ENCODE peak calls at places on chromosomes 7 and 10, in ten cellular contexts. M is upper lobe of right lung, R is heart right ventricle, X is colonic mucosa, K is body of pancreas, L is GM23338, F is uterus, U is spleen, E is cardiac muscle cell, D is A549. G is an unnamed sample.

GRCh38 chr10:117723343-117723742 is 180.8 kb downstream of the EMX2 start:
- DNase-seq in M (no peak), R (no peak), X (no peak), K (no peak), L (no peak), F (no peak), U (no peak), E (no peak), D (no peak), G (no peak)

GRCh38 chr7:102319671-102320070 is 33.0 kb downstream of the SH2B2 start:
- DNase-seq in M (peak; percentile 45), R (no peak), X (no peak), K (no peak), L (no peak), F (no peak), U (peak; percentile 54), E (no peak), D (no peak), G (no peak)

GRCh38 chr7:40566879-40567278 is 432.1 kb downstream of the SUGCT start:
- DNase-seq in M (no peak), R (no peak), X (no peak), K (no peak), L (no peak), F (no peak), U (no peak), E (no peak), D (no peak), G (no peak)

GRCh38 chr10:96415896-96416554 is 57.2 kb upstream of the OPALIN start:
- DNase-seq in M (no peak), R (no peak), X (peak; percentile 5), K (no peak), L (no peak), F (no peak), U (no peak), E (no peak), D (no peak), G (no peak)

GRCh38 chr10:1152386-1153252 is 96.4 kb downstream of the WDR37 start:
- DNase-seq in M (peak; percentile 37), R (no peak), X (peak; percentile 12), K (no peak), L (no peak), F (no peak), U (peak; percentile 54), E (no peak), D (no peak), G (peak; percentile 62)

GRCh38 chr10:29982997-29983648 is 76.3 kb downstream of the JCAD start:
- DNase-seq in M (no peak), R (no peak), X (no peak), K (no peak), L (no peak), F (no peak), U (no peak), E (no peak), D (no peak), G (no peak)

GRCh38 chr10:127196955-127197432 is 603 bp upstream of the INSYN2A start:
- DNase-seq in M (no peak), R (no peak), X (no peak), K (no peak), L (no peak), F (no peak), U (no peak), E (no peak), D (no peak), G (no peak)

GRCh38 chr10:4477664-4478063 is 348.3 kb upstream of the AKR1E2 start:
- DNase-seq in M (no peak), R (no peak), X (no peak), K (no peak), L (no peak), F (no peak), U (no peak), E (no peak), D (no peak), G (no peak)

GRCh38 chr7:122577449-122578003 is 121.4 kb downstream of the RNF133 start:
- DNase-seq in M (no peak), R (no peak), X (no peak), K (no peak), L (no peak), F (no peak), U (no peak), E (no peak), D (no peak), G (no peak)

GRCh38 chr7:4866528-4867496 is 5.0 kb upstream of the PAPOLB start:
- DNase-seq in M (no peak), R (no peak), X (no peak), K (no peak), L (no peak), F (no peak), U (no peak), E (no peak), D (no peak), G (no peak)

GRCh38 chr10:108204528-108205313 is 1040.2 kb upstream of the SORCS1 start:
- DNase-seq in M (no peak), R (no peak), X (no peak), K (peak; percentile 18), L (peak; percentile 84), F (no peak), U (no peak), E (peak; percentile 76), D (peak; percentile 5), G (no peak)
- TF ChIP-seq CTCF in M (peak; percentile 58), R (no peak), X (peak; percentile 66), K (peak; percentile 18), L (peak; percentile 88), F (peak; percentile 37), U (peak; percentile 65), E (peak; percentile 56), D (no peak), G (no peak)

DNA sequence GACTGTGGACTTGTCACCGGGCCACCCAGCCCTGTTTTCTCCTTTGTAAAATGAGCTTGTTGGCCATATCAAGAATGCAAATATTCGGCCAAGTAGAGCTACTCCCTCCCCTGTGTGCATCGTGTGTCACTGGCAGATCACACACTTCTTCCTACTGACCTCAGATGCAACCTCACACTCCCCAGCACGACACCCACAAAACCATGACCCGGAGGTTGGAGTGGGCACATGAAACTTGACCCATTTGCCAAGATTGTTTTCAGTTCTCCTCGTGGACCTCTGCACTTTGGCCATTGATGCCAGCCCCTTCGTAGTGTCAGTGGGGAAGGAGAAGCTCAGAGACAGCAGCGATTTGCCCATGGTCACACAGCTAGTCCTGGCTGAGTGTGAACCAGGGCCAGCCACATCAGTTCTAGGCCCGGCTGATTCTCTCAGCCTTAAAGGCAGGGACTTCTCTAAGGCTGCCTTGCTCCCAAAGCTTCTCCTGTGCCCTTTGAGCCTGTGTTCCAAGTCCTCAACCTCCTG is 101.1 kb downstream of the CDH23 start:
- DNase-seq in M (no peak), R (no peak), X (no peak), K (no peak), L (no peak), F (no peak), U (peak; percentile 36), E (no peak), D (no peak), G (no peak)
- H3K4me3 ChIP-seq in M (no peak overlapping the region), R (no peak overlapping the region), X (no peak overlapping the region), K (no peak overlapping the region), L (no peak overlapping the region), F (no peak overlapping the region), U (no peak overlapping the region), E (no peak overlapping the region), D (no peak overlapping the region), G (no peak overlapping the region)

GRCh38 chr10:120581496-120581895 is 124.5 kb downstream of the PLPP4 start:
- DNase-seq in M (no peak), R (no peak), X (no peak), K (no peak), L (peak; percentile 59), F (no peak), U (no peak), E (no peak), D (no peak), G (no peak)
- TF ChIP-seq CTCF in M (no peak), R (no peak), X (no peak), K (no peak), L (peak; percentile 52), F (no peak), U (no peak), E (no peak), D (no peak), G (no peak)

GRCh38 chr7:47453093-47454056 is 128.5 kb downstream of the TNS3 start:
- DNase-seq in M (peak; percentile 86), R (peak; percentile 58), X (no peak), K (peak; percentile 86), L (no peak), F (peak; percentile 79), U (no peak), E (no peak), D (no peak), G (peak; percentile 85)

GRCh38 chr7:47451851-47452205 is 130.1 kb downstream of the TNS3 start:
- DNase-seq in M (no peak), R (no peak), X (no peak), K (no peak), L (no peak), F (no peak), U (no peak), E (no peak), D (no peak), G (no peak)

GRCh38 chr7:47452715-47453092 is 129.2 kb downstream of the TNS3 start:
- DNase-seq in M (peak; percentile 61), R (no peak), X (no peak), K (no peak), L (no peak), F (no peak), U (no peak), E (no peak), D (no peak), G (no peak)

GRCh38 chr7:47454066-47454950 is 127.6 kb downstream of the TNS3 start:
- DNase-seq in M (peak; percentile 63), R (no peak), X (no peak), K (no peak), L (no peak), F (no peak), U (no peak), E (peak; percentile 66), D (no peak), G (no peak)

GRCh38 chr7:47452295-47452694 is 129.6 kb downstream of the TNS3 start:
- DNase-seq in M (no peak), R (no peak), X (no peak), K (no peak), L (no peak), F (no peak), U (no peak), E (no peak), D (no peak), G (no peak)
- H3K4me3 ChIP-seq in M (peak overlapping the region; percentile 33), R (no peak overlapping the region), X (no peak overlapping the region), K (peak overlapping the region; percentile 9), L (no peak overlapping the region), F (no peak overlapping the region), U (no peak overlapping the region), E (no peak overlapping the region), D (no peak overlapping the region), G (no peak overlapping the region)

G was measured in lower leg skin.